ENCODE peak calls at places on chromosomes 13 and 19, in eight cellular contexts. One of them, this sample, is unnamed.

GRCh38 chr19:18253716-18254115 is 20.5 kb downstream of the IQCN start:
- ATAC-seq in HCT116: no peak
- ATAC-seq in Panc1: no peak
- ATAC-seq in GM12878: peak; percentile 47
- ATAC-seq in upper lobe of left lung: peak; percentile 57
- ATAC-seq in GM23338: no peak
- ATAC-seq in HepG2: no peak
- ATAC-seq in K562: no peak
- ATAC-seq in this sample: no peak

GRCh38 chr13:45995245-45995644 is 57.3 kb downstream of the ZC3H13 start:
- ATAC-seq in Panc1: no peak
- ATAC-seq in HCT116: no peak
- ATAC-seq in HepG2: no peak
- ATAC-seq in GM23338: no peak
- ATAC-seq in GM12878: no peak
- ATAC-seq in upper lobe of left lung: no peak
- ATAC-seq in K562: no peak
- ATAC-seq in this sample: no peak

GRCh38 chr13:34164585-34164984 is 346.6 kb downstream of the RFC3 start:
- ATAC-seq in HCT116: peak; percentile 14
- ATAC-seq in K562: no peak
- ATAC-seq in GM12878: no peak
- ATAC-seq in upper lobe of left lung: no peak
- ATAC-seq in HepG2: no peak
- ATAC-seq in Panc1: no peak
- ATAC-seq in GM23338: peak; percentile 65
- ATAC-seq in this sample: no peak

GRCh38 chr19:37989855-37990254 is 82.8 kb downstream of the SIPA1L3 start:
- ATAC-seq in upper lobe of left lung: no peak
- ATAC-seq in HepG2: no peak
- ATAC-seq in K562: no peak
- ATAC-seq in GM12878: no peak
- ATAC-seq in Panc1: no peak
- ATAC-seq in HCT116: no peak
- ATAC-seq in GM23338: peak; percentile 55
- ATAC-seq in this sample: no peak

GRCh38 chr13:103663996-103664395 is 597.8 kb upstream of the SLC10A2 start:
- ATAC-seq in HCT116: no peak
- ATAC-seq in K562: no peak
- ATAC-seq in GM23338: no peak
- ATAC-seq in HepG2: no peak
- ATAC-seq in upper lobe of left lung: no peak
- ATAC-seq in GM12878: no peak
- ATAC-seq in Panc1: no peak
- ATAC-seq in this sample: no peak

GRCh38 chr19:52522555-52522954 is 4.9 kb upstream of the ZNF808 start:
- ATAC-seq in K562: peak; percentile 11
- ATAC-seq in HCT116: no peak
- ATAC-seq in upper lobe of left lung: no peak
- ATAC-seq in HepG2: no peak
- ATAC-seq in GM12878: no peak
- ATAC-seq in GM23338: peak; percentile 13
- ATAC-seq in Panc1: no peak
- ATAC-seq in this sample: no peak

GRCh38 chr13:107216046-107216715 is 648.2 kb upstream of the ARGLU1 start:
- ATAC-seq in GM12878: no peak
- ATAC-seq in GM23338: no peak
- ATAC-seq in upper lobe of left lung: no peak
- ATAC-seq in HepG2: no peak
- ATAC-seq in Panc1: no peak
- ATAC-seq in K562: no peak
- ATAC-seq in HCT116: no peak
- ATAC-seq in this sample: no peak

GRCh38 chr19:45919678-45920077 is 5.1 kb upstream of the NANOS2 start:
- ATAC-seq in Panc1: no peak
- ATAC-seq in upper lobe of left lung: no peak
- ATAC-seq in HCT116: no peak
- ATAC-seq in GM12878: no peak
- ATAC-seq in K562: peak; percentile 41
- ATAC-seq in GM23338: peak; percentile 29
- ATAC-seq in HepG2: peak; percentile 58
- ATAC-seq in this sample: no peak

GRCh38 chr13:24282256-24282655 is 27.1 kb upstream of the C1QTNF9 start:
- ATAC-seq in GM23338: no peak
- ATAC-seq in HepG2: no peak
- ATAC-seq in GM12878: no peak
- ATAC-seq in K562: no peak
- ATAC-seq in HCT116: no peak
- ATAC-seq in Panc1: no peak
- ATAC-seq in upper lobe of left lung: no peak
- ATAC-seq in this sample: no peak

DNA sequence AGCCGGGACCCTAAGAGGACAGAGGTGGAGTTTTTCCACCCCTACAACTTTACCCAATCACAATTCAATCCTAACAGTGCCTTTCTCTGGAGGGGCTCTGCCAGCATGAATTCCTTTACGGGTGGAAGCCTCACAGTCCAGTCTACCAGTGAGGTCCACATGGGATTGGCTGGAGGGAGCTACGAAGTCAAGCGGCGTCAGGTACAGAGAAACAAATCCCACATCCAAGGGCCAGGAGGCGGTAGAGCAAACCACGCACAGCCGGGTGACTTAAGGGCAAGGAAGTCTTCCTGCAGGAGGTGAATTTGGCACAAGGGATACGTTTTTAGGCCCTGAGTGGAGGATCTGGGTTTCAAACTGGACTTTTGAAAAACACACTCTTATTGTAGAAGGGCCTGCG is 199.6 kb downstream of the UQCRFS1 start:
- ATAC-seq in GM12878: no peak
- ATAC-seq in upper lobe of left lung: no peak
- ATAC-seq in HepG2: no peak
- ATAC-seq in HCT116: no peak
- ATAC-seq in K562: peak; percentile 60
- ATAC-seq in GM23338: peak; percentile 72
- ATAC-seq in Panc1: no peak
- ATAC-seq in this sample: no peak
- H3K27ac ChIP-seq in GM12878: no peak overlapping the region
- H3K27ac ChIP-seq in upper lobe of left lung: no peak overlapping the region
- H3K27ac ChIP-seq in HepG2: no peak overlapping the region
- H3K27ac ChIP-seq in HCT116: no peak overlapping the region
- H3K27ac ChIP-seq in K562: no peak overlapping the region
- H3K27ac ChIP-seq in GM23338: no peak overlapping the region
- H3K27ac ChIP-seq in Panc1: no peak overlapping the region
- H3K27ac ChIP-seq in this sample: no peak overlapping the region

GRCh38 chr19:2049741-2050348 is 1.2 kb downstream of the MKNK2 start:
- ATAC-seq in GM23338: peak; percentile 17
- ATAC-seq in K562: peak; percentile 5
- ATAC-seq in GM12878: peak; percentile 27
- ATAC-seq in HepG2: peak; percentile 28
- ATAC-seq in Panc1: peak; percentile 20
- ATAC-seq in upper lobe of left lung: peak; percentile 90
- ATAC-seq in HCT116: peak; percentile 3
- ATAC-seq in this sample: peak; percentile 67
- TF ChIP-seq POLR2AphosphoS5 in GM23338: no peak
- TF ChIP-seq POLR2AphosphoS5 in K562: no peak
- TF ChIP-seq POLR2AphosphoS5 in GM12878: peak; percentile 49
- TF ChIP-seq POLR2AphosphoS5 in HepG2: no peak
- TF ChIP-seq POLR2AphosphoS5 in Panc1: no peak
- TF ChIP-seq POLR2AphosphoS5 in upper lobe of left lung: peak; percentile 81
- TF ChIP-seq POLR2AphosphoS5 in HCT116: no peak
- TF ChIP-seq POLR2AphosphoS5 in this sample: peak; percentile 80

GRCh38 chr19:56837492-56837891 is 3.0 kb downstream of the PEG3 start:
- ATAC-seq in Panc1: no peak
- ATAC-seq in upper lobe of left lung: peak; percentile 51
- ATAC-seq in HepG2: peak; percentile 3
- ATAC-seq in K562: no peak
- ATAC-seq in GM23338: no peak
- ATAC-seq in GM12878: no peak
- ATAC-seq in HCT116: no peak
- ATAC-seq in this sample: peak; percentile 21
- H3K27ac ChIP-seq in Panc1: no peak overlapping the region
- H3K27ac ChIP-seq in upper lobe of left lung: peak overlapping the region; percentile 78
- H3K27ac ChIP-seq in HepG2: peak overlapping the region; percentile 62
- H3K27ac ChIP-seq in K562: no peak overlapping the region
- H3K27ac ChIP-seq in GM23338: no peak overlapping the region
- H3K27ac ChIP-seq in GM12878: no peak overlapping the region
- H3K27ac ChIP-seq in HCT116: no peak overlapping the region
- H3K27ac ChIP-seq in this sample: peak overlapping the region; percentile 94

DNA sequence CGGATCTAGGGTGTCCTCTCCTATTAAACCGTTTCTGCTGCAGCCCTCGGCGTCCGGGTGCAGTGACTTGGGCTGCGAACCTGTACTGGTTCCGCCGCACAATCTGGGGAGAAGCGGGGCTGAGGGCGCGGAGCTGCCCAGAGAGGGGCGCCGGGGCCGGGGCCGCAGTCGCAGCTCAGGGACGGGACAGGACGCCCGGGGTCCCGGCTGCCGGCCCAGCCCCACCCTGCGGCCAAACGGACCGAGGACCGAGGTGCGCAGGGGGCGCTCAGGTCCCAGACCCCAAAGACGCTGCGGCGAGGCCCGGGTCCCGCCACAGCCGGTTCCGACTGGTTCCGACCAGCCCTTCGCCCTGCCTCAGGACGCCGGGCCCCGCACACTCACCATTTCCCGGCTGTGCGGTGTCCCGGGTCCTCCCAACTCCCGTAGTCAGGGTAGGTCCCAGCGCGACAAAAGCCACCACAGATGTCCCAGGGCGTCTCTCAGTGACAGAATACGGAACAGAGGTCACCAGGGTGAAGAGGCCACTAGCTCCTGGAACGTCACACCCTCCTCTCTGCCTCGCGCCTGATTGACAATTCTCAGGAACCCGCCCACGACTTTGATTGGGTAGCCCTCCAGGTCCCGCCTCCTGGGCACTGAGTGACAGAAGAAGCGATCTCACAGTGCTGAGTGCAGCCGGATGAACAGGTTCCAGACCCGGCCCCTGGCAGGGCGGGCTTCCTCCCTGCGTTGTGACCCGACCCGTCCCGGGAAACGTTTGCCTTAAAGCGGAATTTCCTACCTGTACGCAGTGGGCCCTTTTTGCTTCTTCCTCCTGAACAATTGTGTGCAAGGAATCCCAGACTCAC is at the start of gene ZNF44:
- ATAC-seq in HepG2: peak; percentile 94
- ATAC-seq in HCT116: peak; percentile 96
- ATAC-seq in GM12878: peak; percentile 96
- ATAC-seq in GM23338: peak; percentile 96
- ATAC-seq in Panc1: peak; percentile 98
- ATAC-seq in upper lobe of left lung: peak; percentile 99
- ATAC-seq in K562: peak; percentile 97
- ATAC-seq in this sample: peak; percentile 99
- TF ChIP-seq POLR2AphosphoS5 in HepG2: peak; percentile 90
- TF ChIP-seq POLR2AphosphoS5 in HCT116: peak; percentile 64
- TF ChIP-seq POLR2AphosphoS5 in GM12878: peak; percentile 75
- TF ChIP-seq POLR2AphosphoS5 in GM23338: peak; percentile 68
- TF ChIP-seq POLR2AphosphoS5 in Panc1: peak; percentile 53
- TF ChIP-seq POLR2AphosphoS5 in upper lobe of left lung: peak; percentile 85
- TF ChIP-seq POLR2AphosphoS5 in K562: no peak
- TF ChIP-seq POLR2AphosphoS5 in this sample: peak; percentile 72

GRCh38 chr13:41608111-41608510 is 150.8 kb downstream of the RGCC start:
- ATAC-seq in Panc1: no peak
- ATAC-seq in HCT116: no peak
- ATAC-seq in GM12878: no peak
- ATAC-seq in GM23338: no peak
- ATAC-seq in HepG2: no peak
- ATAC-seq in K562: no peak
- ATAC-seq in upper lobe of left lung: no peak
- ATAC-seq in this sample: no peak

GRCh38 chr13:41609828-41610227 is 152.5 kb downstream of the RGCC start:
- ATAC-seq in upper lobe of left lung: peak; percentile 67
- ATAC-seq in K562: no peak
- ATAC-seq in GM23338: no peak
- ATAC-seq in Panc1: no peak
- ATAC-seq in HCT116: no peak
- ATAC-seq in GM12878: no peak
- ATAC-seq in HepG2: no peak
- ATAC-seq in this sample: no peak

GRCh38 chr13:41611385-41611784 is 154.0 kb downstream of the RGCC start:
- ATAC-seq in HCT116: no peak
- ATAC-seq in GM12878: no peak
- ATAC-seq in Panc1: no peak
- ATAC-seq in upper lobe of left lung: no peak
- ATAC-seq in K562: no peak
- ATAC-seq in HepG2: no peak
- ATAC-seq in GM23338: peak; percentile 65
- ATAC-seq in this sample: no peak

GRCh38 chr13:41608779-41609178 is 151.4 kb downstream of the RGCC start:
- ATAC-seq in upper lobe of left lung: no peak
- ATAC-seq in Panc1: no peak
- ATAC-seq in GM12878: no peak
- ATAC-seq in HepG2: no peak
- ATAC-seq in HCT116: no peak
- ATAC-seq in GM23338: no peak
- ATAC-seq in K562: no peak
- ATAC-seq in this sample: no peak

GRCh38 chr13:41610426-41610825 is 153.1 kb downstream of the RGCC start:
- ATAC-seq in upper lobe of left lung: peak; percentile 86
- ATAC-seq in K562: no peak
- ATAC-seq in GM23338: no peak
- ATAC-seq in HepG2: no peak
- ATAC-seq in Panc1: no peak
- ATAC-seq in GM12878: no peak
- ATAC-seq in HCT116: no peak
- ATAC-seq in this sample: no peak
- H3K27ac ChIP-seq in upper lobe of left lung: peak overlapping the region; percentile 71
- H3K27ac ChIP-seq in K562: no peak overlapping the region
- H3K27ac ChIP-seq in GM23338: no peak overlapping the region
- H3K27ac ChIP-seq in HepG2: no peak overlapping the region
- H3K27ac ChIP-seq in Panc1: no peak overlapping the region
- H3K27ac ChIP-seq in GM12878: no peak overlapping the region
- H3K27ac ChIP-seq in HCT116: no peak overlapping the region
- H3K27ac ChIP-seq in this sample: no peak overlapping the region

GRCh38 chr13:19634129-19634740 is 776 bp downstream of the MPHOSPH8 start:
- ATAC-seq in GM12878: peak; percentile 45
- ATAC-seq in K562: peak; percentile 53
- ATAC-seq in Panc1: peak; percentile 41
- ATAC-seq in GM23338: peak; percentile 7
- ATAC-seq in HepG2: peak; percentile 68
- ATAC-seq in HCT116: peak; percentile 18
- ATAC-seq in upper lobe of left lung: peak; percentile 64
- ATAC-seq in this sample: peak; percentile 39

GRCh38 chr13:19632915-19633339 is 532 bp upstream of the MPHOSPH8 start:
- ATAC-seq in K562: no peak
- ATAC-seq in GM12878: no peak
- ATAC-seq in Panc1: no peak
- ATAC-seq in HepG2: no peak
- ATAC-seq in GM23338: no peak
- ATAC-seq in upper lobe of left lung: no peak
- ATAC-seq in HCT116: peak; percentile 65
- ATAC-seq in this sample: peak; percentile 61

GRCh38 chr13:19633340-19634128 is at the start of gene MPHOSPH8:
- ATAC-seq in upper lobe of left lung: peak; percentile 100
- ATAC-seq in GM12878: peak; percentile 98
- ATAC-seq in GM23338: peak; percentile 95
- ATAC-seq in Panc1: peak; percentile 98
- ATAC-seq in HCT116: peak; percentile 98
- ATAC-seq in K562: peak; percentile 98
- ATAC-seq in HepG2: peak; percentile 98
- ATAC-seq in this sample: peak; percentile 100
- TF ChIP-seq POLR2AphosphoS5 in upper lobe of left lung: peak; percentile 83
- TF ChIP-seq POLR2AphosphoS5 in GM12878: peak; percentile 74
- TF ChIP-seq POLR2AphosphoS5 in GM23338: peak; percentile 61
- TF ChIP-seq POLR2AphosphoS5 in Panc1: peak; percentile 46
- TF ChIP-seq POLR2AphosphoS5 in HCT116: no peak
- TF ChIP-seq POLR2AphosphoS5 in K562: no peak
- TF ChIP-seq POLR2AphosphoS5 in HepG2: peak; percentile 74
- TF ChIP-seq POLR2AphosphoS5 in this sample: peak; percentile 88